ENCODE peak calls at places on chromosomes 4 and X, in seven cellular contexts. T, B, S, M, I, L and J are unnamed samples.

GRCh38 chr4:121221608-121222007 is 57.5 kb upstream of the TNIP3 start:
- DNase-seq in L (no peak), I (no peak), T (no peak), M (no peak), S (no peak), B (no peak), J (no peak)

GRCh38 chr4:159606835-159607234 is 504.0 kb downstream of the RAPGEF2 start:
- DNase-seq in L (no peak), M (no peak), S (no peak), B (no peak), T (no peak), I (no peak), J (no peak)

GRCh38 chrX:10722804-10723364 is 102.5 kb upstream of the MID1 start:
- DNase-seq in I (peak; percentile 33), T (no peak), B (peak; percentile 86), S (no peak), M (no peak), L (no peak), J (no peak)

GRCh38 chr4:179415016-179415841 is 1973.0 kb upstream of the AGA start:
- DNase-seq in L (no peak), M (no peak), I (no peak), S (no peak), B (no peak), T (no peak), J (no peak)

GRCh38 chr4:136935305-136935704 is 597.0 kb downstream of the PCDH18 start:
- DNase-seq in S (no peak), L (no peak), T (no peak), M (no peak), I (no peak), B (no peak), J (no peak)

GRCh38 chr4:5959221-5959982 is 58.8 kb downstream of the C4orf50 start:
- DNase-seq in I (no peak), L (no peak), B (peak; percentile 18), T (no peak), S (no peak), M (no peak), J (no peak)

GRCh38 chr4:163606885-163607284 is 112.4 kb downstream of the TMA16 start:
- DNase-seq in L (no peak), I (peak; percentile 32), S (no peak), M (no peak), B (no peak), T (no peak), J (no peak)

GRCh38 chr4:121272526-121272925 is 108.3 kb downstream of the QRFPR start:
- DNase-seq in I (no peak), B (no peak), S (no peak), M (no peak), L (no peak), T (no peak), J (peak; percentile 24)

GRCh38 chr4:125125256-125125655 is 189.5 kb upstream of the FAT4 start:
- DNase-seq in M (no peak), L (no peak), B (no peak), T (no peak), S (no peak), I (no peak), J (no peak)

GRCh38 chr4:83961575-83961974 is 425.7 kb downstream of the GPAT3 start:
- DNase-seq in L (no peak), S (no peak), I (no peak), M (no peak), T (no peak), B (no peak), J (no peak)

GRCh38 chr4:108001540-108001939 is 11.9 kb downstream of the HADH start:
- DNase-seq in B (no peak), I (no peak), S (no peak), M (no peak), T (no peak), L (no peak), J (no peak)

GRCh38 chrX:24026403-24026801 is 584 bp downstream of the KLHL15 start:
- DNase-seq in L (peak; percentile 19), T (no peak), I (no peak), S (no peak), B (peak; percentile 66), M (no peak), J (no peak)

GRCh38 chr4:111562811-111563210 is 582.4 kb upstream of the FAM241A start:
- DNase-seq in I (no peak), B (no peak), M (no peak), L (no peak), T (no peak), S (no peak), J (no peak)

GRCh38 chrX:14777484-14777883 is 95.4 kb downstream of the FANCB start:
- DNase-seq in M (no peak), S (no peak), B (no peak), I (no peak), L (no peak), T (no peak), J (no peak)

GRCh38 chrX:88425739-88426138 is 321.3 kb upstream of the CPXCR1 start:
- DNase-seq in T (no peak), L (no peak), B (no peak), I (peak; percentile 4), S (no peak), M (no peak), J (no peak)

GRCh38 chrX:43589735-43590515 is 66.2 kb upstream of the MAOA start:
- DNase-seq in T (no peak), B (no peak), M (no peak), I (no peak), S (no peak), L (no peak), J (no peak)

GRCh38 chr4:16496501-16496900 is 270.2 kb upstream of the TAPT1 start:
- DNase-seq in I (peak; percentile 13), M (no peak), L (no peak), B (no peak), T (no peak), S (no peak), J (peak; percentile 37)

GRCh38 chrX:68659385-68659784 is 11.9 kb downstream of the STARD8 start:
- DNase-seq in I (no peak), M (no peak), B (peak; percentile 70), T (no peak), L (no peak), S (no peak), J (no peak)

GRCh38 chrX:155534800-155535199 is 76.4 kb upstream of the F8A3 start:
- DNase-seq in B (no peak), T (no peak), M (no peak), L (no peak), I (no peak), S (no peak), J (no peak)

GRCh38 chr4:51840791-51841190 is 2.2 kb upstream of the DCUN1D4 start:
- DNase-seq in S (no peak), T (no peak), M (no peak), I (no peak), B (no peak), L (no peak), J (peak; percentile 4)

GRCh38 chrX:155263854-155264628 is at the start of gene RAB39B:
- DNase-seq in M (peak; percentile 48), I (peak; percentile 52), L (no peak), S (peak; percentile 64), T (peak; percentile 74), B (peak; percentile 85), J (no peak)

GRCh38 chr4:4859010-4859798 is at the start of gene MSX1:
- DNase-seq in M (peak; percentile 60), L (peak; percentile 92), I (peak; percentile 63), B (peak; percentile 97), T (peak; percentile 92), S (no peak), J (peak; percentile 65)

GRCh38 chr4:128700659-128701350 is 108.7 kb upstream of the JADE1 start:
- DNase-seq in S (no peak), B (no peak), M (no peak), L (no peak), T (no peak), I (no peak), J (no peak)

GRCh38 chrX:108640817-108641216 is 95.5 kb downstream of the IRS4 start:
- DNase-seq in M (no peak), B (no peak), I (no peak), L (no peak), S (no peak), T (no peak), J (no peak)

GRCh38 chr4:150007512-150007911 is 70.7 kb upstream of the DCLK2 start:
- DNase-seq in T (no peak), L (no peak), I (no peak), B (no peak), M (no peak), S (no peak), J (no peak)

GRCh38 chr4:148026022-148026421 is 294.1 kb downstream of the ARHGAP10 start:
- DNase-seq in I (no peak), S (no peak), M (no peak), B (peak; percentile 61), T (no peak), L (no peak), J (peak; percentile 59)

GRCh38 chrX:119692241-119693031 is 532 bp downstream of the SEPTIN6 start:
- DNase-seq in B (peak; percentile 73), L (no peak), S (peak; percentile 72), T (peak; percentile 81), M (no peak), I (no peak), J (peak; percentile 2)

GRCh38 chrX:123085311-123085940 is 98.7 kb upstream of the GRIA3 start:
- DNase-seq in T (no peak), S (no peak), M (no peak), L (no peak), B (no peak), I (no peak), J (no peak)

GRCh38 chr4:184688447-184688846 is 38.9 kb downstream of the PRIMPOL start:
- DNase-seq in B (peak; percentile 88), M (no peak), I (no peak), T (no peak), L (no peak), S (no peak), J (peak; percentile 92)

GRCh38 chrX:65522739-65523372 is 11.7 kb downstream of the LAS1L start:
- DNase-seq in B (no peak), L (no peak), T (no peak), S (no peak), I (no peak), M (no peak), J (no peak)